ENCODE peak calls at places on chromosome 11, in seven cellular contexts. V is dermis blood vessel endothelial cell; J is astrocyte of the spinal cord; D is stimulated activated CD4-positive, alpha-beta T cell treated with anti-CD3 and anti-CD28 coated beads, TNF-alpha, amount 100 ng/mL, for 48 hours; Z is neural crest cell; U is suprapubic skin; T is GOT3. F is an unnamed sample.

GRCh38 chr11:69540118-69541000 is 58.9 kb downstream of the LINC01488 start:
- DNase-seq in U (peak), V (peak), D (no peak), T (no peak), J (no peak), Z (no peak), F (peak)

GRCh38 chr11:37748641-37749040 is 1150.6 kb upstream of the RAG2 start:
- DNase-seq in J (peak), D (no peak), U (no peak), V (no peak), T (no peak), Z (no peak), F (no peak)

GRCh38 chr11:12669930-12670329 is 4.3 kb upstream of the TEAD1 start:
- DNase-seq in U (no peak), D (no peak), Z (no peak), T (no peak), J (no peak), V (no peak), F (no peak)

GRCh38 chr11:59666969-59667368 is 1.9 kb downstream of the PATL1 start:
- DNase-seq in D (no peak), V (no peak), T (no peak), U (no peak), Z (no peak), J (peak), F (no peak)

GRCh38 chr11:36341915-36342314 is 45.8 kb downstream of the PRR5L start:
- DNase-seq in D (no peak), T (no peak), Z (no peak), U (no peak), V (no peak), J (no peak), F (no peak)

GRCh38 chr11:134503596-134503995 is 91.6 kb upstream of the B3GAT1 start:
- DNase-seq in V (no peak), J (no peak), Z (no peak), U (peak), D (no peak), T (no peak), F (no peak)

GRCh38 chr11:117795726-117796455 is 1.1 kb downstream of the DSCAML1 start:
- DNase-seq in D (no peak), J (no peak), T (no peak), U (no peak), Z (no peak), V (no peak), F (no peak)

GRCh38 chr11:44732564-44732963 is 5.8 kb downstream of the TSPAN18 start:
- DNase-seq in Z (no peak), D (no peak), U (no peak), J (no peak), T (no peak), V (no peak), F (no peak)

GRCh38 chr11:123183391-123184099 is 11.5 kb downstream of the CLMP start:
- DNase-seq in J (no peak), T (no peak), D (no peak), V (no peak), U (no peak), Z (no peak), F (peak)

F was measured in SW480.